ENCODE peak calls at places on chromosomes 5 and 9, in ten cellular contexts. One of them, this sample, is unnamed. For H3K27me3, the result is how much of the 10 kb centered on the place peaks cover.

GRCh38 chr5:13624283-13625074 is 320.0 kb downstream of the DNAH5 start:
- DNase-seq in right lobe of liver: peak
- DNase-seq in neural progenitor cell: no peak
- DNase-seq in aorta: no peak
- DNase-seq in brain microvascular endothelial cell: no peak
- DNase-seq in mammary epithelial cell: no peak
- DNase-seq in spleen: no peak
- DNase-seq in Caco-2: peak
- DNase-seq in tibial nerve: no peak
- DNase-seq in heart left ventricle: no peak
- DNase-seq in this sample: no peak

GRCh38 chr5:141694479-141694878 is 12.4 kb upstream of the ARAP3 start:
- DNase-seq in right lobe of liver: no peak
- DNase-seq in neural progenitor cell: no peak
- DNase-seq in aorta: no peak
- DNase-seq in brain microvascular endothelial cell: no peak
- DNase-seq in mammary epithelial cell: no peak
- DNase-seq in spleen: no peak
- DNase-seq in Caco-2: no peak
- DNase-seq in tibial nerve: no peak
- DNase-seq in heart left ventricle: no peak
- DNase-seq in this sample: no peak

GRCh38 chr9:16873131-16873787 is 2.8 kb upstream of the BNC2 start:
- DNase-seq in right lobe of liver: no peak
- DNase-seq in neural progenitor cell: no peak
- DNase-seq in aorta: no peak
- DNase-seq in brain microvascular endothelial cell: no peak
- DNase-seq in mammary epithelial cell: no peak
- DNase-seq in spleen: no peak
- DNase-seq in Caco-2: no peak
- DNase-seq in tibial nerve: no peak
- DNase-seq in heart left ventricle: no peak
- DNase-seq in this sample: no peak

GRCh38 chr9:114046876-114047275 is 31.2 kb downstream of the AMBP start:
- DNase-seq in right lobe of liver: no peak
- DNase-seq in neural progenitor cell: no peak
- DNase-seq in aorta: no peak
- DNase-seq in brain microvascular endothelial cell: no peak
- DNase-seq in mammary epithelial cell: peak
- DNase-seq in spleen: no peak
- DNase-seq in Caco-2: no peak
- DNase-seq in tibial nerve: no peak
- DNase-seq in heart left ventricle: no peak
- DNase-seq in this sample: no peak

GRCh38 chr5:142671276-142671675 is 14.6 kb downstream of the FGF1 start:
- DNase-seq in right lobe of liver: no peak
- DNase-seq in neural progenitor cell: no peak
- DNase-seq in aorta: no peak
- DNase-seq in brain microvascular endothelial cell: no peak
- DNase-seq in mammary epithelial cell: no peak
- DNase-seq in spleen: no peak
- DNase-seq in Caco-2: no peak
- DNase-seq in tibial nerve: no peak
- DNase-seq in heart left ventricle: no peak
- DNase-seq in this sample: no peak

GRCh38 chr5:6715758-6716633 is 2.8 kb downstream of the TENT4A start:
- DNase-seq in right lobe of liver: no peak
- DNase-seq in neural progenitor cell: no peak
- DNase-seq in aorta: no peak
- DNase-seq in brain microvascular endothelial cell: no peak
- DNase-seq in mammary epithelial cell: no peak
- DNase-seq in spleen: no peak
- DNase-seq in Caco-2: no peak
- DNase-seq in tibial nerve: no peak
- DNase-seq in heart left ventricle: no peak
- DNase-seq in this sample: no peak

GRCh38 chr9:78189461-78189860 is 46.4 kb upstream of the CEP78 start:
- DNase-seq in right lobe of liver: no peak
- DNase-seq in neural progenitor cell: no peak
- DNase-seq in aorta: no peak
- DNase-seq in brain microvascular endothelial cell: peak
- DNase-seq in mammary epithelial cell: no peak
- DNase-seq in spleen: no peak
- DNase-seq in Caco-2: no peak
- DNase-seq in tibial nerve: no peak
- DNase-seq in heart left ventricle: no peak
- DNase-seq in this sample: no peak

GRCh38 chr5:149320791-149321330 is 24.4 kb upstream of the GRPEL2 start:
- DNase-seq in right lobe of liver: peak
- DNase-seq in neural progenitor cell: peak
- DNase-seq in aorta: peak
- DNase-seq in brain microvascular endothelial cell: peak
- DNase-seq in mammary epithelial cell: peak
- DNase-seq in spleen: no peak
- DNase-seq in Caco-2: peak
- DNase-seq in tibial nerve: peak
- DNase-seq in heart left ventricle: peak
- DNase-seq in this sample: peak

GRCh38 chr5:17381926-17382325 is 116.1 kb upstream of the TAF11L2 start:
- DNase-seq in right lobe of liver: peak
- DNase-seq in neural progenitor cell: no peak
- DNase-seq in aorta: peak
- DNase-seq in brain microvascular endothelial cell: no peak
- DNase-seq in mammary epithelial cell: no peak
- DNase-seq in spleen: peak
- DNase-seq in Caco-2: no peak
- DNase-seq in tibial nerve: peak
- DNase-seq in heart left ventricle: peak
- DNase-seq in this sample: peak

GRCh38 chr5:55691265-55692105 is 20.6 kb downstream of the SLC38A9 start:
- DNase-seq in right lobe of liver: no peak
- DNase-seq in neural progenitor cell: no peak
- DNase-seq in aorta: no peak
- DNase-seq in brain microvascular endothelial cell: no peak
- DNase-seq in mammary epithelial cell: peak
- DNase-seq in spleen: no peak
- DNase-seq in Caco-2: peak
- DNase-seq in tibial nerve: no peak
- DNase-seq in heart left ventricle: no peak
- DNase-seq in this sample: no peak

GRCh38 chr5:127367912-127368468 is 77.4 kb downstream of the MEGF10 start:
- DNase-seq in right lobe of liver: no peak
- DNase-seq in neural progenitor cell: no peak
- DNase-seq in aorta: no peak
- DNase-seq in brain microvascular endothelial cell: no peak
- DNase-seq in mammary epithelial cell: peak
- DNase-seq in spleen: no peak
- DNase-seq in Caco-2: no peak
- DNase-seq in tibial nerve: no peak
- DNase-seq in heart left ventricle: no peak
- DNase-seq in this sample: no peak

GRCh38 chr5:111227805-111228204 is 3.6 kb downstream of the CAMK4 start:
- DNase-seq in right lobe of liver: no peak
- DNase-seq in neural progenitor cell: no peak
- DNase-seq in aorta: peak
- DNase-seq in brain microvascular endothelial cell: no peak
- DNase-seq in mammary epithelial cell: peak
- DNase-seq in spleen: peak
- DNase-seq in Caco-2: no peak
- DNase-seq in tibial nerve: no peak
- DNase-seq in heart left ventricle: no peak
- DNase-seq in this sample: no peak

GRCh38 chr9:86940774-86941173 is 6.5 kb downstream of the GAS1 start:
- DNase-seq in right lobe of liver: no peak
- DNase-seq in neural progenitor cell: peak
- DNase-seq in aorta: no peak
- DNase-seq in brain microvascular endothelial cell: no peak
- DNase-seq in mammary epithelial cell: no peak
- DNase-seq in spleen: no peak
- DNase-seq in Caco-2: no peak
- DNase-seq in tibial nerve: no peak
- DNase-seq in heart left ventricle: no peak
- DNase-seq in this sample: no peak

GRCh38 chr5:132024789-132025402 is 13.4 kb upstream of the ACSL6 start:
- DNase-seq in right lobe of liver: no peak
- DNase-seq in neural progenitor cell: peak
- DNase-seq in aorta: peak
- DNase-seq in brain microvascular endothelial cell: no peak
- DNase-seq in mammary epithelial cell: no peak
- DNase-seq in spleen: no peak
- DNase-seq in Caco-2: peak
- DNase-seq in tibial nerve: no peak
- DNase-seq in heart left ventricle: no peak
- DNase-seq in this sample: no peak

GRCh38 chr5:153147891-153148623 is 342.4 kb upstream of the GRIA1 start:
- DNase-seq in right lobe of liver: no peak
- DNase-seq in neural progenitor cell: peak
- DNase-seq in aorta: peak
- DNase-seq in brain microvascular endothelial cell: peak
- DNase-seq in mammary epithelial cell: peak
- DNase-seq in spleen: no peak
- DNase-seq in Caco-2: peak
- DNase-seq in tibial nerve: no peak
- DNase-seq in heart left ventricle: peak
- DNase-seq in this sample: no peak

GRCh38 chr5:54022156-54022685 is 288.2 kb downstream of the ARL15 start:
- DNase-seq in right lobe of liver: no peak
- DNase-seq in neural progenitor cell: no peak
- DNase-seq in aorta: no peak
- DNase-seq in brain microvascular endothelial cell: no peak
- DNase-seq in mammary epithelial cell: no peak
- DNase-seq in spleen: no peak
- DNase-seq in Caco-2: peak
- DNase-seq in tibial nerve: no peak
- DNase-seq in heart left ventricle: no peak
- DNase-seq in this sample: no peak
- H3K27me3 ChIP-seq in right lobe of liver: under half
- H3K27me3 ChIP-seq in neural progenitor cell: under half
- H3K27me3 ChIP-seq in aorta: under half
- H3K27me3 ChIP-seq in brain microvascular endothelial cell: under half
- H3K27me3 ChIP-seq in mammary epithelial cell: under half
- H3K27me3 ChIP-seq in spleen: under half
- H3K27me3 ChIP-seq in Caco-2: under half
- H3K27me3 ChIP-seq in tibial nerve: under half
- H3K27me3 ChIP-seq in heart left ventricle: under half
- H3K27me3 ChIP-seq in this sample: under half

DNA sequence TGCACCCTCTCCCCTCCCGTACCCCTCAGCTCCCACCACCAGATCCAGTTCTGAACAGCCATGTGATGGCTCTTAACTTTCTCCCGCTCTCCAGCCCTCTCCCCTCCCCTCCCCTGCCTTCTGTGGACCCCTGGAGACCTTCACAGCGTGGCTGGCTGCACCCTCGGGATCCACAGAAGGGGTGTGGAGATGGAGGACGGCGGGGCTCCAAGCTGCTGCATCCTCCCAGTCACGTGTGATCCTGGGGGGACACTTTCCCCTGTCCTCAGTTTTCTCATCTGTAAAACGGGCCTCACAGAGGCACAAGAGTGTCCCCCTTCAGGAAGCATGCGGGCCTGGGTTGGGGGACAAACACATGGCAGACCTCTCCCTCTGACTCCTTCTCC is 276.0 kb upstream of the MVB12B start:
- DNase-seq in right lobe of liver: peak
- DNase-seq in neural progenitor cell: no peak
- DNase-seq in aorta: no peak
- DNase-seq in brain microvascular endothelial cell: no peak
- DNase-seq in mammary epithelial cell: no peak
- DNase-seq in spleen: peak
- DNase-seq in Caco-2: no peak
- DNase-seq in tibial nerve: no peak
- DNase-seq in heart left ventricle: no peak
- DNase-seq in this sample: no peak
- H3K27me3 ChIP-seq in right lobe of liver: under half
- H3K27me3 ChIP-seq in neural progenitor cell: under half
- H3K27me3 ChIP-seq in aorta: under half
- H3K27me3 ChIP-seq in brain microvascular endothelial cell: under half
- H3K27me3 ChIP-seq in mammary epithelial cell: under half
- H3K27me3 ChIP-seq in spleen: under half
- H3K27me3 ChIP-seq in Caco-2: under half
- H3K27me3 ChIP-seq in tibial nerve: under half
- H3K27me3 ChIP-seq in heart left ventricle: under half
- H3K27me3 ChIP-seq in this sample: under half

GRCh38 chr9:130443456-130443801 is 1.3 kb upstream of the ASS1 start:
- DNase-seq in right lobe of liver: peak
- DNase-seq in neural progenitor cell: no peak
- DNase-seq in aorta: no peak
- DNase-seq in brain microvascular endothelial cell: no peak
- DNase-seq in mammary epithelial cell: no peak
- DNase-seq in spleen: no peak
- DNase-seq in Caco-2: no peak
- DNase-seq in tibial nerve: no peak
- DNase-seq in heart left ventricle: no peak
- DNase-seq in this sample: no peak
- H3K27me3 ChIP-seq in right lobe of liver: under half
- H3K27me3 ChIP-seq in neural progenitor cell: under half
- H3K27me3 ChIP-seq in aorta: under half
- H3K27me3 ChIP-seq in brain microvascular endothelial cell: under half
- H3K27me3 ChIP-seq in mammary epithelial cell: under half
- H3K27me3 ChIP-seq in spleen: under half
- H3K27me3 ChIP-seq in Caco-2: under half
- H3K27me3 ChIP-seq in tibial nerve: under half
- H3K27me3 ChIP-seq in heart left ventricle: under half
- H3K27me3 ChIP-seq in this sample: under half

GRCh38 chr5:134290443-134290842 is 64.6 kb upstream of the PPP2CA start:
- DNase-seq in right lobe of liver: no peak
- DNase-seq in neural progenitor cell: no peak
- DNase-seq in aorta: no peak
- DNase-seq in brain microvascular endothelial cell: no peak
- DNase-seq in mammary epithelial cell: no peak
- DNase-seq in spleen: no peak
- DNase-seq in Caco-2: no peak
- DNase-seq in tibial nerve: no peak
- DNase-seq in heart left ventricle: no peak
- DNase-seq in this sample: no peak
- H3K27me3 ChIP-seq in right lobe of liver: under half
- H3K27me3 ChIP-seq in neural progenitor cell: under half
- H3K27me3 ChIP-seq in aorta: under half
- H3K27me3 ChIP-seq in brain microvascular endothelial cell: under half
- H3K27me3 ChIP-seq in mammary epithelial cell: under half
- H3K27me3 ChIP-seq in spleen: under half
- H3K27me3 ChIP-seq in Caco-2: under half
- H3K27me3 ChIP-seq in tibial nerve: under half
- H3K27me3 ChIP-seq in heart left ventricle: under half
- H3K27me3 ChIP-seq in this sample: under half

GRCh38 chr5:73625905-73626811 is at the start of gene ARHGEF28:
- DNase-seq in right lobe of liver: peak
- DNase-seq in neural progenitor cell: peak
- DNase-seq in aorta: peak
- DNase-seq in brain microvascular endothelial cell: no peak
- DNase-seq in mammary epithelial cell: peak
- DNase-seq in spleen: peak
- DNase-seq in Caco-2: peak
- DNase-seq in tibial nerve: no peak
- DNase-seq in heart left ventricle: peak
- DNase-seq in this sample: peak
- H3K27me3 ChIP-seq in right lobe of liver: under half
- H3K27me3 ChIP-seq in neural progenitor cell: half or more
- H3K27me3 ChIP-seq in aorta: under half
- H3K27me3 ChIP-seq in brain microvascular endothelial cell: under half
- H3K27me3 ChIP-seq in mammary epithelial cell: under half
- H3K27me3 ChIP-seq in spleen: under half
- H3K27me3 ChIP-seq in Caco-2: under half
- H3K27me3 ChIP-seq in tibial nerve: under half
- H3K27me3 ChIP-seq in heart left ventricle: under half
- H3K27me3 ChIP-seq in this sample: under half

This sample was measured in adrenal gland.